ENCODE peak calls at places on chromosomes 1 and 21, in six cellular contexts. A is fibroblast of lung; G is ACHN; P is anterior cingulate cortex; L is CD4-positive, alpha-beta T cell; Z is progenitor cell of endocrine pancreas. E is an unnamed sample.

GRCh38 chr1:87778896-87779295 is 450.2 kb downstream of the LMO4 start:
- DNase-seq in A (no peak), G (no peak), P (no peak), L (no peak), Z (no peak), E (no peak)

GRCh38 chr1:20685099-20685662 is 24.0 kb upstream of the DDOST start:
- DNase-seq in A (no peak), G (no peak), P (peak), L (no peak), Z (no peak), E (no peak)

GRCh38 chr1:78520216-78520615 is 29.4 kb downstream of the PTGFR start:
- DNase-seq in A (no peak), G (no peak), P (no peak), L (no peak), Z (no peak), E (no peak)

GRCh38 chr1:58905126-58905490 is 121.3 kb upstream of the JUN start:
- DNase-seq in A (no peak), G (no peak), P (no peak), L (no peak), Z (no peak), E (no peak)

GRCh38 chr1:14320518-14320917 is 278.0 kb upstream of the KAZN start:
- DNase-seq in A (peak), G (no peak), P (no peak), L (no peak), Z (no peak), E (no peak)

GRCh38 chr1:27864264-27864895 is 8.0 kb upstream of the THEMIS2 start:
- DNase-seq in A (no peak), G (no peak), P (no peak), L (no peak), Z (no peak), E (no peak)

GRCh38 chr1:25889470-25889869 is 14.0 kb upstream of the PAQR7 start:
- DNase-seq in A (peak), G (peak), P (no peak), L (no peak), Z (no peak), E (peak)

GRCh38 chr1:10909697-10910489 is 102.6 kb upstream of the TARDBP start:
- DNase-seq in A (no peak), G (peak), P (no peak), L (peak), Z (no peak), E (peak)

GRCh38 chr1:20485527-20486456 is at the start of gene CAMK2N1:
- DNase-seq in A (peak), G (peak), P (peak), L (peak), Z (peak), E (no peak)

GRCh38 chr1:81158592-81158991 is 642.1 kb upstream of the ADGRL2 start:
- DNase-seq in A (peak), G (no peak), P (no peak), L (no peak), Z (no peak), E (no peak)

GRCh38 chr21:7953058-7953457 is 2568.3 kb upstream of the TPTE start:
- DNase-seq in A (no peak), G (no peak), P (no peak), L (no peak), Z (no peak), E (no peak)

GRCh38 chr1:11749203-11749689 is 12.7 kb upstream of the C1orf167 start:
- DNase-seq in A (peak), G (peak), P (no peak), L (peak), Z (no peak), E (no peak)

GRCh38 chr21:27570306-27570868 is 603.5 kb upstream of the ADAMTS5 start:
- DNase-seq in A (peak), G (peak), P (no peak), L (no peak), Z (no peak), E (peak)

GRCh38 chr1:155978325-155978972 is at the start of gene ARHGEF2:
- DNase-seq in A (peak), G (peak), P (peak), L (peak), Z (peak), E (peak)

GRCh38 chr1:39992888-39993287 is 37.9 kb downstream of the MFSD2A start:
- DNase-seq in A (no peak), G (no peak), P (no peak), L (no peak), Z (no peak), E (no peak)

GRCh38 chr1:194297999-194298598 is 1111.7 kb upstream of the B3GALT2 start:
- DNase-seq in A (peak), G (no peak), P (no peak), L (no peak), Z (no peak), E (no peak)

GRCh38 chr1:11473635-11474034 is 5.3 kb upstream of the DISP3 start:
- DNase-seq in A (no peak), G (peak), P (no peak), L (no peak), Z (peak), E (peak)

GRCh38 chr1:36306210-36306901 is at the start of gene SH3D21:
- DNase-seq in A (peak), G (peak), P (no peak), L (peak), Z (peak), E (no peak)

GRCh38 chr21:33490991-33491372 is 534 bp downstream of the DNAJC28 start:
- DNase-seq in A (no peak), G (no peak), P (no peak), L (no peak), Z (no peak), E (peak)

GRCh38 chr21:33643658-33644311 is 1.5 kb downstream of the ITSN1 start:
- DNase-seq in A (peak), G (peak), P (peak), L (no peak), Z (no peak), E (peak)

GRCh38 chr1:181541947-181542346 is 58.6 kb downstream of the CACNA1E start:
- DNase-seq in A (peak), G (no peak), P (no peak), L (no peak), Z (no peak), E (no peak)

GRCh38 chr1:113429461-113430153 is 39.3 kb downstream of the MAGI3 start:
- DNase-seq in A (peak), G (peak), P (no peak), L (no peak), Z (no peak), E (no peak)

GRCh38 chr21:43653626-43654025 is 5.7 kb downstream of the HSF2BP start:
- DNase-seq in A (no peak), G (no peak), P (no peak), L (no peak), Z (no peak), E (no peak)

GRCh38 chr1:73998348-73998959 is 199.5 kb downstream of the LRRIQ3 start:
- DNase-seq in A (peak), G (peak), P (no peak), L (no peak), Z (no peak), E (no peak)

E was measured in HTR-8/SVneo.